ENCODE peak calls at places on chromosomes 5 and 9, in seven cellular contexts. L is WTC11, E is breast epithelium, Y is RWPE2, J is H9, A is K562, H is endothelial cell of umbilical vein. C is an unnamed sample.

GRCh38 chr5:83567741-83568530 is 96.4 kb downstream of the VCAN start:
- DNase-seq in L (no peak), E (no peak), Y (no peak), J (no peak), A (no peak), H (peak; percentile 24), C (no peak)

GRCh38 chr9:128393971-128394370 is 22.8 kb downstream of the URM1 start:
- DNase-seq in L (no peak), E (no peak), Y (no peak), J (no peak), A (no peak), H (no peak), C (no peak)

GRCh38 chr9:130981761-130982147 is 27.2 kb upstream of the LAMC3 start:
- DNase-seq in L (no peak), E (no peak), Y (no peak), J (no peak), A (no peak), H (no peak), C (no peak)

GRCh38 chr5:143041972-143042770 is 272.0 kb downstream of the ARHGAP26 start:
- DNase-seq in L (no peak), E (no peak), Y (no peak), J (no peak), A (no peak), H (no peak), C (no peak)

GRCh38 chr5:1118231-1118698 is 6.4 kb upstream of the SLC12A7 start:
- DNase-seq in L (no peak), E (no peak), Y (no peak), J (no peak), A (peak; percentile 68), H (no peak), C (no peak)

GRCh38 chr5:166909040-166909439 is 1382.4 kb upstream of the WWC1 start:
- DNase-seq in L (no peak), E (no peak), Y (peak; percentile 78), J (no peak), A (no peak), H (no peak), C (no peak)

GRCh38 chr5:115542076-115542475 is 2.5 kb downstream of the FEM1C start:
- DNase-seq in L (no peak), E (no peak), Y (no peak), J (no peak), A (no peak), H (peak; percentile 51), C (no peak)

GRCh38 chr9:18297532-18297872 is 176.5 kb upstream of the ADAMTSL1 start:
- DNase-seq in L (peak; percentile 42), E (no peak), Y (no peak), J (peak; percentile 56), A (no peak), H (no peak), C (no peak)

DNA sequence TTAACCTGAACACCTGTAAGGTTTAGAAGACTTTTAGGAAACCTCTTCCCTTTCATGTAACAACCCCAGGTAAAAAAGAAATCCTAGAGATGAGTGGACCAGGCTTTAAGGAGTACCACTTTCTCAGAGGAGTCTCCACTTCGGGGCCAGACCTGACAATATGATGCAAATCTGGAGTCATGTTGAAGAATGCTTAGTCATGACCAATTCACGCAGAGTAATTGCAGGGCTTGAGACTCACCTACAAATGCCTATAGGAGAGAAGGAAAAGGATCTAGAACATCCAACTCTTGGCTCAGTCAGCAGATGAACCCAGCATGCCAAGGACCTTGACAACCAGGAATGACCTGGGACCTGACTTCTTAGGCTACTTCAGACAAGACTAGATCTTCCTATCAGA is 235.4 kb downstream of the DOCK8 start:
- DNase-seq in L (no peak), E (no peak), Y (no peak), J (no peak), A (no peak), H (no peak), C (no peak)
- TF ChIP-seq CTCF in L (no peak), E (no peak), Y (no peak), J (no peak), A (no peak), H (no peak), C (no peak)

GRCh38 chr5:177456591-177456964 is 10.0 kb downstream of the PRR7 start:
- DNase-seq in L (no peak), E (no peak), Y (no peak), J (no peak), A (no peak), H (no peak), C (no peak)
- TF ChIP-seq CTCF in L (no peak), E (no peak), Y (peak; percentile 78), J (peak; percentile 9), A (no peak), H (no peak), C (peak; percentile 44)

DNA sequence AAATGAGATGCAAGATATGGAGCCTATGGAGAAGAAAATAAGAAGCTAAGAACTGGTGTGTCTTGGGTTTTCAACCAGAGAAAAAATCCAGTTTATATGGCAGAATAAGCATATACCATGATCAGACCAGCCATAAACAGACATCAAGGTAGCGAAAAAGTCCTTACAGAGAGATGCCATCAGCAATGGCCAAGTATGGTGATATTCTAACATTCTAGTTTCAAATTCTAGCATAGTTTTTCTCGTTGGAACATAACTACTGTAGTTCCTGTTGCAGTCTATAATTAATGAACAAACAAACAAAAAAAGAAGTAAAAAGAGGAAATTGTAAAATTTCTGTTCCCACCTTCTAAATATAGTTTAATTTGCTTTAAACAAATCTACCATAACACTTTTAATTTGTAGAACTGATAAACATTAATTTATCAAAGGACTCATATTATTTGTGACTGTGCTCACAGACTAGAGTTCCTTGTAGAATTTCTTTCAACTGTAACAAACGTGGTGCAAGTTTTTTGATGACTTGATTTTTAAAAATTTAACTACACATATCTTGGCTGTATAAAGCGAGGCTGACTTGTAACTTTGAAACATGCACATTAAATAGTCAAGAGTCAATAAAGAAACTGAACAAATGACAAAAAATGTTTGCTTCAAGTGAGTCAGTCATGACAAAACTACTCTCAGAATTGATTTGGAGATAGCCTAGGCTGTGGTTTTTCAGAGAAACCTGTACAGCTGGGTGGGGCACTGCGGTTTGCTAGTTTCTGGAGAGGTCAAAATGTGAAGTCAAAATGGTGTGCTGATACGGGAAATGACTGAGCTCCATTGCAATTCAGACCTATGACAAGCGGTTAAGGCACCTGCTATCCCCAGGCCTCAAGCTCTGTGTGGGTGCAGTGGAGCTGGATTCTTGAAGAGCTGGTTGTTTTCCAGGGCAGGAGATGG is 10.1 kb upstream of the CD180 start:
- DNase-seq in L (no peak), E (peak; percentile 72), Y (peak; percentile 94), J (no peak), A (peak; percentile 53), H (peak; percentile 13), C (no peak)
- TF ChIP-seq CTCF in L (no peak), E (no peak), Y (no peak), J (no peak), A (no peak), H (no peak), C (no peak)

DNA sequence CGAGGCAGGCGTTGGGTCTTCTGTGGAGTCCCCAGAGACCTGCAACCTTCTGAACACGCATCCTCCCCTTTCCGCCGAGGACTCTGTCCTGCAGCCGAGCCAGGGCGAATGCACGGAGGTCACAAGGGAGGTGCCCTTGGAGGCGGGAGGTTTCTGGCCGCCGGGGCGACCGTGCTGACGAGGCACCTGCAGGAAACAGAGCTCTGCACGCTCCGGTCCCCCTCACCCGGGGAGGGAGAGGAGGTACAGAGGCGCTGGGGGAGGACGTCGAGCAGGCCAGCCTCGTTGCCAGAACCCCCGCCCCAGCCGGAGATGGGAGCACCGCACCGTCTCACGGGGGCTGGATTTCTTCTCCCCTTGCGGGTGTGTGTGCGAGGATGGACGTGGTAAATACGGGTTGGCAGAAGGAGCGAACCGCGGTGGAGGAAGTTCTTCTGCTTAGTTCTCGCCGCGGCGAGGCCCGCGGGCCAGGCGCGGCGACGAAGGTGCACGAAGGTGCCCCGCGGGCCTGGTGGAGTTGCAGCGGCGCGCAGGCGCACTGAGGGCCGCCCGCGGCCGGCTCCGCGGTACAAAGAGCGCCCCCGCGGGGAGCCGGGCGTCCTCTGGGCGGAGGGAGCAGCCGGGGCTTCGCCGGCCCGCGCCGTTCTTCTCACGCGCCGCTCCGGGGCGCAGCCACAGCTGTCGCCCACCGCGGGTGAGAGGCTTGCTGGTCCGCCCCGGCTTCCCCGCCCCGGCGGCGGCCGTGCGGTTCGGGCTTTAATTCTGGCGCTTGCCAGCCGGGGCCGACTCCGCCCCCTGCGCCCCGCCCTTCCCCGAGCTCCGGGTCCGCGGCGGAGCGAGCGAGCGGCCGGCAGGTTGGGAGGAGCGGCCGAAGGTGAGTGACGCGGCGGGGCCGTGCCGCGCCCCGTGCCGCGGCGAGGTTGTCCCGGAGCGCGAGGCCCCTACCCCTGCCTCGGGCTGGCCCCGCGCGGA is 289.5 kb downstream of the DOCK8 start:
- DNase-seq in L (peak; percentile 80), E (peak; percentile 50), Y (peak; percentile 76), J (peak; percentile 80), A (peak; percentile 81), H (peak; percentile 58), C (peak; percentile 81)
- TF ChIP-seq CTCF in L (no peak), E (no peak), Y (peak; percentile 68), J (peak; percentile 19), A (peak; percentile 44), H (peak; percentile 23), C (peak; percentile 12)

C was measured in glutamatergic neuron.